ENCODE peak calls at places on chromosomes 2 and 18, in five cellular contexts. D, H, A, S and I are unnamed samples.

GRCh38 chr2:128438091-128438490 is 119.4 kb upstream of the HS6ST1 start:
- DNase-seq in H (no peak), A (no peak), S (peak; percentile 30), D (no peak), I (no peak)

GRCh38 chr2:46402874-46403273 is 76.5 kb upstream of the TMEM247 start:
- DNase-seq in H (no peak), D (no peak), A (no peak), S (no peak), I (no peak)

GRCh38 chr2:26148501-26148900 is 24.4 kb upstream of the GAREM2 start:
- DNase-seq in A (no peak), H (no peak), S (no peak), D (no peak), I (no peak)

GRCh38 chr18:79947881-79948610 is 3.4 kb downstream of the SLC66A2 start:
- DNase-seq in A (no peak), H (peak; percentile 84), D (no peak), S (peak; percentile 31), I (no peak)

GRCh38 chr18:64791211-64791610 is 642.3 kb upstream of the LINC00305 start:
- DNase-seq in D (no peak), H (no peak), S (no peak), A (no peak), I (no peak)

GRCh38 chr2:24919100-24919976 is 699 bp downstream of the ADCY3 start:
- DNase-seq in A (peak; percentile 59), S (no peak), D (peak; percentile 65), H (no peak), I (no peak)

GRCh38 chr2:105388971-105389381 is 9.9 kb downstream of the FHL2 start:
- DNase-seq in H (no peak), D (no peak), S (no peak), A (no peak), I (no peak)

GRCh38 chr2:162926501-162926900 is 87.9 kb upstream of the KCNH7 start:
- DNase-seq in H (no peak), D (no peak), S (no peak), A (no peak), I (no peak)

GRCh38 chr2:85796549-85797262 is 42.9 kb downstream of the ATOH8 start:
- DNase-seq in H (no peak), D (no peak), A (no peak), S (peak; percentile 33), I (no peak)

GRCh38 chr2:232491139-232491780 is 3.6 kb upstream of the ECEL1 start:
- DNase-seq in S (no peak), A (no peak), D (no peak), H (no peak), I (no peak)

GRCh38 chr2:160043265-160043664 is 19.1 kb downstream of the PLA2R1 start:
- DNase-seq in S (no peak), H (no peak), D (no peak), A (no peak), I (no peak)

GRCh38 chr2:241720560-241720959 is 13.9 kb upstream of the D2HGDH start:
- DNase-seq in S (no peak), A (no peak), D (no peak), H (no peak), I (no peak)

GRCh38 chr18:23650963-23651927 is 11.5 kb downstream of the ANKRD29 start:
- DNase-seq in A (no peak), D (no peak), S (no peak), H (no peak), I (no peak)

GRCh38 chr2:201854221-201854801 is 48.0 kb downstream of the CDK15 start:
- DNase-seq in H (no peak), D (no peak), S (no peak), A (no peak), I (no peak)

GRCh38 chr2:11505652-11506610 is 27.9 kb upstream of the GREB1 start:
- DNase-seq in H (no peak), A (no peak), S (no peak), D (no peak), I (no peak)

GRCh38 chr2:65033178-65033577 is 23.0 kb upstream of the CEP68 start:
- DNase-seq in D (no peak), H (no peak), A (peak; percentile 20), S (no peak), I (no peak)

GRCh38 chr2:239928457-239929350 is 96.4 kb downstream of the NDUFA10 start:
- DNase-seq in H (no peak), A (no peak), D (no peak), S (peak; percentile 32), I (no peak)

GRCh38 chr2:57126410-57126809 is 920.2 kb upstream of the VRK2 start:
- DNase-seq in S (no peak), A (no peak), D (no peak), H (no peak), I (no peak)

GRCh38 chr2:65782186-65782585 is 349.8 kb upstream of the SPRED2 start:
- DNase-seq in H (no peak), D (no peak), A (no peak), S (no peak), I (no peak)

GRCh38 chr18:12403601-12404506 is 3.9 kb upstream of the PRELID3A start:
- DNase-seq in H (no peak), S (no peak), A (no peak), D (no peak), I (no peak)

GRCh38 chr2:96954490-96954846 is 31.9 kb downstream of the FAM178B start:
- DNase-seq in D (no peak), S (no peak), A (peak; percentile 24), H (no peak), I (no peak)

GRCh38 chr2:88199912-88200682 is 30.0 kb downstream of the THNSL2 start:
- DNase-seq in D (no peak), S (peak; percentile 50), H (no peak), A (no peak), I (no peak)

GRCh38 chr2:194815475-194815874 is 841.6 kb upstream of the SLC39A10 start:
- DNase-seq in D (no peak), S (no peak), A (no peak), H (no peak), I (no peak)

GRCh38 chr2:232600053-232600773 is 33.2 kb upstream of the EFHD1 start:
- DNase-seq in D (no peak), A (no peak), H (no peak), S (no peak), I (no peak)

GRCh38 chr2:102558463-102558862 is 60.9 kb upstream of the SLC9A2 start:
- DNase-seq in S (no peak), A (no peak), D (no peak), H (no peak), I (no peak)

GRCh38 chr2:68272246-68272987 is 20.1 kb upstream of the PPP3R1 start:
- DNase-seq in S (no peak), H (no peak), A (no peak), D (no peak), I (no peak)

GRCh38 chr2:133421516-133422324 is 146.5 kb downstream of the NCKAP5 start:
- DNase-seq in S (no peak), A (no peak), H (no peak), D (no peak), I (no peak)

GRCh38 chr2:129347486-129348217 is 631.8 kb upstream of the RAB6C start:
- DNase-seq in A (no peak), H (no peak), S (no peak), D (no peak), I (no peak)

GRCh38 chr2:104874230-104874629 is 20.3 kb downstream of the POU3F3 start:
- DNase-seq in D (no peak), A (no peak), H (no peak), S (no peak), I (no peak)

GRCh38 chr2:201257381-201257940 is 2.9 kb upstream of the CASP8 start:
- DNase-seq in D (peak; percentile 37), H (no peak), S (peak; percentile 61), A (peak; percentile 69), I (no peak)

GRCh38 chr2:224046752-224047151 is 7.7 kb upstream of the SERPINE2 start:
- DNase-seq in A (no peak), D (no peak), H (no peak), S (no peak), I (no peak)

GRCh38 chr18:12315481-12315880 is 7.4 kb downstream of the TUBB6 start:
- DNase-seq in D (no peak), H (no peak), A (no peak), S (no peak), I (no peak)

GRCh38 chr2:136527560-136527959 is 237.8 kb upstream of the THSD7B start:
- DNase-seq in H (no peak), S (no peak), D (no peak), A (no peak), I (no peak)

GRCh38 chr2:88283886-88284511 is 113.9 kb downstream of the THNSL2 start:
- DNase-seq in D (no peak), A (no peak), S (no peak), H (no peak), I (no peak)

GRCh38 chr2:43737855-43738254 is 36.0 kb upstream of the DYNC2LI1 start:
- DNase-seq in A (no peak), S (no peak), H (no peak), D (no peak), I (no peak)

GRCh38 chr2:9365498-9366019 is 57.8 kb downstream of the ITGB1BP1 start:
- DNase-seq in H (no peak), S (no peak), D (no peak), A (no peak), I (no peak)
- H3K27ac ChIP-seq in H (no peak overlapping the region), S (no peak overlapping the region), D (no peak overlapping the region), A (no peak overlapping the region), I (no peak overlapping the region)

GRCh38 chr2:156892449-156893335 is 364.8 kb upstream of the GALNT5 start:
- DNase-seq in S (no peak), A (no peak), H (no peak), D (no peak), I (no peak)
- H3K4me3 ChIP-seq in S (no peak overlapping the region), A (no peak overlapping the region), H (peak overlapping the region; percentile 38), D (no peak overlapping the region), I (peak overlapping the region; percentile 58)

DNA sequence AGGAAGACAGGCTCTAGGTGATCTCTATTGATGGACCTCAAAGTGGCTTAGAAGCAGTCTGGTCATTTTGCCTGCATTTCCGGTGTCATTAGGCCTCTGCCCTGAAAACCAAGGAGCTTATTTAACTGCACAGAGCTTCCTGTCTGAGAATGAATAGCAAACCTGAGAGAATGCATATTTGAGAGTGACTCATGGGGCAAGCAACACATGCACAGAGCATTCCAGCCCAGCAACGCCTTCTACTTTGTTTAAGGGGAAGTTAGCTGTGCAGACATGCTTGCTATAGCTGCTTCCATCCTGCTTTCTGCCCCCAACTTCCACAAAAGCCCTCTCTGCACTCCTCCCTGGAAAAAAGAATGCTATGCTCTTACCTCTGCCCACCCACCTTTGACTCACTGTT is 232.8 kb downstream of the GRB14 start:
- DNase-seq in S (no peak), D (no peak), H (no peak), A (no peak), I (no peak)
- H3K27ac ChIP-seq in S (no peak overlapping the region), D (no peak overlapping the region), H (no peak overlapping the region), A (no peak overlapping the region), I (peak overlapping the region; percentile 37)

DNA sequence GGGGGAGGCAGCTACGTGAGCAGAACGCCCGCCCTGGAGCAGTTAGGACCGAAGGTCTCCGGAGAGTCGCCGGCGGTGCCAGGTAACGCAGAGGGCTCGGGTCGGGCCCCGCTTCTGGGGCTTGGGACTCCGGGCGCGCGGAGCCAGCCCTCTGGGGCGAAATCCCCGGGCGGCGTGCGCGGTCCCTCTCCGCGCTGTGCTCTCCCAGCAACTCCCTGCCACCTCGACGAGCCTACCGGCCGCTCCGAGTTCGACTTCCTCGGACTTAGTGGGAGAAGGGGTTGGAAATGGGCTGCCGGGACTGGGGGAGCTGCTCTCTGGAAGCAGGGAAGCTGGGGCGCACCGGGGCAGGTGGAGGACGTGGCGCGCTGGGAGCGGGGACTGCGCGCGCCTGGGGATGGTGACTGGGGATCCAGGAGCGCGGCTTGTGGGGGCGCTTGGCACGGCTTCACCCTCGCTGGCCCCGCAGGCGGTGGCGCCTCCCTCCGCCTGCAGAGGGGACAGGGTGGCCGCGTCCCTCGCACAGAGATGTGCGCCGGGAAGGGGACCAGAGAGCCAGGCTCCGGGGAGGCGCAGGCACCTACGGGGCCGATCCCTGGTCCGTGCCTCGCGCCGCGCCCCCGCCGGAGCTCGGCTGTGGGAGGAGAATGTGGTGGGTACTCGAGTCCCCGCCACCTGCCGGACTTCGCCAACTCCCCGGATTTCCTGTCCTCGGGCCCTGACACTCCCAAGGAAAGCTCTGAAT is 688 bp downstream of the CDH20 start:
- DNase-seq in D (no peak), A (no peak), S (no peak), H (no peak), I (no peak)
- H3K4me3 ChIP-seq in D (no peak overlapping the region), A (no peak overlapping the region), S (no peak overlapping the region), H (peak overlapping the region; percentile 34), I (peak overlapping the region; percentile 59)